ENCODE peak calls at places on chromosome 14, in nine cellular contexts. J is neuronal stem cell, Y is SK-N-SH, S is left ventricle myocardium inferior, Z is breast epithelium, R is PC-3, H is esophagus squamous epithelium, D is fibroblast of lung, W is endodermal cell. Q is an unnamed sample.

GRCh38 chr14:28280997-28281598 is 485.5 kb upstream of the FOXG1 start:
- DNase-seq in W (no peak), D (no peak), S (no peak), Z (no peak), J (no peak), Y (no peak), R (no peak), H (no peak), Q (no peak)

GRCh38 chr14:32826404-32827082 is 112.1 kb upstream of the NPAS3 start:
- DNase-seq in W (peak; percentile 63), Y (peak; percentile 25), D (peak; percentile 64), J (no peak), R (peak; percentile 30), Z (no peak), H (no peak), S (no peak), Q (no peak)

GRCh38 chr14:98685725-98686124 is 586.3 kb downstream of the BCL11B start:
- DNase-seq in W (no peak), S (no peak), Z (no peak), Y (no peak), D (no peak), R (no peak), J (no peak), H (no peak), Q (no peak)

GRCh38 chr14:59481407-59482119 is 2.6 kb downstream of the L3HYPDH start:
- DNase-seq in H (no peak), J (no peak), D (peak; percentile 87), Z (no peak), R (peak; percentile 99), Y (no peak), S (no peak), W (no peak), Q (no peak)

GRCh38 chr14:41071351-41071750 is 535.3 kb upstream of the LRFN5 start:
- DNase-seq in Z (no peak), R (no peak), D (no peak), H (no peak), J (no peak), S (no peak), W (no peak), Y (no peak), Q (no peak)

GRCh38 chr14:81562818-81563217 is 29.2 kb upstream of the SEL1L start:
- DNase-seq in S (no peak), D (no peak), Z (no peak), H (no peak), Y (no peak), W (peak; percentile 63), J (no peak), R (no peak), Q (no peak)

GRCh38 chr14:100131181-100131580 is 28.3 kb downstream of the DEGS2 start:
- DNase-seq in Z (no peak), J (no peak), S (no peak), H (no peak), Y (no peak), D (no peak), R (no peak), W (peak; percentile 89), Q (no peak)

GRCh38 chr14:99116741-99117295 is 155.2 kb downstream of the BCL11B start:
- DNase-seq in Y (no peak), W (peak; percentile 15), Z (no peak), S (no peak), R (no peak), H (no peak), J (no peak), D (no peak), Q (no peak)

GRCh38 chr14:89185919-89186849 is 230.8 kb downstream of the FOXN3 start:
- DNase-seq in Y (no peak), H (no peak), R (peak; percentile 97), Z (no peak), S (no peak), W (peak; percentile 61), D (peak; percentile 50), J (no peak), Q (no peak)

GRCh38 chr14:69763761-69764510 is 3.0 kb upstream of the SRSF5 start:
- DNase-seq in R (no peak), Z (no peak), Y (no peak), J (no peak), W (no peak), D (no peak), H (no peak), S (no peak), Q (no peak)

GRCh38 chr14:105066285-105067071 is 1.2 kb upstream of the GPR132 start:
- DNase-seq in H (no peak), R (no peak), D (no peak), S (no peak), W (peak; percentile 49), Y (no peak), Z (no peak), J (no peak), Q (peak; percentile 12)

GRCh38 chr14:35285168-35285990 is 6.8 kb upstream of the PSMA6 start:
- DNase-seq in W (no peak), J (no peak), Z (no peak), Y (no peak), R (peak; percentile 33), D (no peak), S (no peak), H (no peak), Q (no peak)

GRCh38 chr14:62303437-62303836 is 541.2 kb downstream of the SNAPC1 start:
- DNase-seq in D (no peak), W (no peak), H (no peak), Z (no peak), R (no peak), Y (no peak), S (no peak), J (no peak), Q (no peak)

GRCh38 chr14:70780396-70781075 is 28.8 kb downstream of the MAP3K9 start:
- DNase-seq in D (no peak), Z (no peak), R (no peak), W (no peak), J (no peak), S (peak; percentile 15), H (no peak), Y (no peak), Q (no peak)

GRCh38 chr14:69346710-69347109 is 51.4 kb downstream of the ERH start:
- DNase-seq in Y (peak; percentile 56), W (peak; percentile 97), J (peak; percentile 35), H (no peak), D (peak; percentile 9), Z (no peak), R (peak; percentile 42), S (peak; percentile 29), Q (peak; percentile 75)

GRCh38 chr14:70416717-70417349 is at the start of gene SYNJ2BP:
- DNase-seq in D (peak; percentile 68), S (peak; percentile 69), Z (peak; percentile 79), W (peak; percentile 93), H (peak; percentile 4), J (peak; percentile 18), Y (peak; percentile 80), R (peak; percentile 93), Q (peak; percentile 85)

GRCh38 chr14:21233457-21234076 is 35.7 kb downstream of the HNRNPC start:
- DNase-seq in D (peak; percentile 18), H (no peak), S (no peak), J (no peak), Y (no peak), Z (no peak), W (no peak), R (no peak), Q (no peak)
- H3K27ac ChIP-seq in D (no peak overlapping the region), H (no peak overlapping the region), S (no peak overlapping the region), J (no peak overlapping the region), Y (no peak overlapping the region), Z (no peak overlapping the region), W (no peak overlapping the region), R (no peak overlapping the region), Q (no peak overlapping the region)

DNA sequence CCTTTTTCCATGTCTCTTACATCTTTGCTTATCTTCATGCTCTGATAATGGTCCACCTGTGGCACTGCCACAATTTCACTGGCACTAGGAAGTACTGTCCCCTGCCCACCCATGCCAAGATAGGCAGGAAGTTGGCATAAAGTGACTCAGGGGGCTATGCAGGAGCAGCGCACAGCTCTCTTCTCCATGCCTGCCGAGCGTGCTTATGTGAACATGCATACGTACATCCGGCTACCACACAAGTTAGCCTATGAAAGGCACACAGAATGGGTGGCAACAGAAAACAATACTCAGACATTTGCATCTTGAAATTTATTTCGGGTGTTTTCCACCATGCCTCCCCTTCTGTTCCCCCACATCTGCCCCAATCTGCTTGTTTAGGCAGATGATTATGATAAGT is 174.4 kb upstream of the GZMB start:
- DNase-seq in Y (no peak), J (no peak), S (no peak), H (no peak), R (no peak), Z (no peak), D (no peak), W (no peak), Q (no peak)
- H3K36me3 ChIP-seq in Y (no peaks in the 10 kb centered on the region), J (no peaks in the 10 kb centered on the region), S (no peaks in the 10 kb centered on the region), H (no peaks in the 10 kb centered on the region), R (no peaks in the 10 kb centered on the region), Z (no peaks in the 10 kb centered on the region), D (no peaks in the 10 kb centered on the region), W (no peaks in the 10 kb centered on the region), Q (no peaks in the 10 kb centered on the region)

GRCh38 chr14:96583605-96584041 is 81.4 kb downstream of the PAPOLA start:
- DNase-seq in R (no peak), S (no peak), H (no peak), Z (no peak), J (no peak), W (no peak), D (no peak), Y (no peak), Q (no peak)

GRCh38 chr14:96581902-96582640 is 79.9 kb downstream of the PAPOLA start:
- DNase-seq in Y (peak; percentile 16), D (no peak), R (no peak), S (no peak), H (no peak), J (no peak), W (peak; percentile 76), Z (no peak), Q (no peak)

GRCh38 chr14:96582641-96582980 is 80.4 kb downstream of the PAPOLA start:
- DNase-seq in J (no peak), D (no peak), R (no peak), H (no peak), S (no peak), Z (no peak), W (peak; percentile 38), Y (peak; percentile 2), Q (no peak)

GRCh38 chr14:96584199-96584906 is 82.2 kb downstream of the PAPOLA start:
- DNase-seq in W (peak; percentile 93), H (no peak), Z (no peak), J (peak; percentile 61), R (peak; percentile 73), Y (peak; percentile 88), D (no peak), S (no peak), Q (no peak)

GRCh38 chr14:96582995-96583394 is 80.8 kb downstream of the PAPOLA start:
- DNase-seq in S (no peak), H (no peak), R (no peak), J (no peak), Z (no peak), D (no peak), W (peak; percentile 23), Y (peak; percentile 14), Q (no peak)
- H3K4me1 ChIP-seq in S (no peaks in the 10 kb centered on the region), H (no peaks in the 10 kb centered on the region), R (no peaks in the 10 kb centered on the region), J (peaks cover 5% of the 10 kb centered on the region), Z (no peaks in the 10 kb centered on the region), D (no peaks in the 10 kb centered on the region), W (no peaks in the 10 kb centered on the region), Y (no peaks in the 10 kb centered on the region), Q (no peaks in the 10 kb centered on the region)

DNA sequence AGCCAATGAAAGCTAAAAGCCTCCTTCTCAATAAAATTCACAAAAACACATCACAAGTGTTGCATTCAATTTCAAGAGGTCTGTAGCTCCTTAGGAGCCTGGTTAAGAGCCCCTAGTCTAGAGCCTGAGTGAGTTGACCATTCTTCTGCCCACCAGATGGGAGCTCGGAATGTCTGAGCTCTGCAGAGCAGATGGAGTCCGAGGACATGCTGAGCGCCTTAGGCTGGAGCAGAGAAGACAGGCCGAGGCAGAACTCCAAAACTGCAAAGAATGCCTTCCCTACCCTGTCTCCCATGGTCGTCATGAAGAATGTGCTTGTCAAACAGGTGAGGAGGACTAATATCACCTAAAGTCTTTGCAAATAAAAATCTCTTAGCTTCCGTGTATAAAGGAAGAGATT is 11.6 kb downstream of the CIPC start:
- DNase-seq in J (no peak), W (no peak), Y (no peak), R (no peak), S (no peak), Z (no peak), H (no peak), D (no peak), Q (no peak)
- H3K27ac ChIP-seq in J (no peak overlapping the region), W (peak overlapping the region; percentile 98), Y (no peak overlapping the region), R (no peak overlapping the region), S (peak overlapping the region; percentile 4), Z (peak overlapping the region; percentile 92), H (peak overlapping the region; percentile 79), D (no peak overlapping the region), Q (no peak overlapping the region)

Q was measured in pancreas.